ENCODE peak calls at places on chromosomes 7 and 10, in four cellular contexts. One of them, this sample, is unnamed.

GRCh38 chr7:142776206-142776844 is 5.6 kb downstream of the PRSS2 start:
- DNase-seq in K562: no peak
- DNase-seq in GM12878: no peak
- DNase-seq in H1: no peak
- DNase-seq in this sample: no peak

GRCh38 chr10:125028291-125028867 is 86.5 kb downstream of the ZRANB1 start:
- DNase-seq in H1: no peak
- DNase-seq in GM12878: no peak
- DNase-seq in K562: no peak
- DNase-seq in this sample: no peak

GRCh38 chr7:87212478-87212877 is 7.1 kb downstream of the TMEM243 start:
- DNase-seq in K562: no peak
- DNase-seq in H1: no peak
- DNase-seq in GM12878: no peak
- DNase-seq in this sample: no peak

GRCh38 chr10:90960355-90960814 is 39.5 kb upstream of the ANKRD1 start:
- DNase-seq in H1: no peak
- DNase-seq in K562: no peak
- DNase-seq in GM12878: peak
- DNase-seq in this sample: no peak

GRCh38 chr10:88672041-88672440 is 7.8 kb downstream of the LIPF start:
- DNase-seq in K562: no peak
- DNase-seq in H1: no peak
- DNase-seq in GM12878: no peak
- DNase-seq in this sample: no peak

GRCh38 chr10:57657164-57657765 is 610.4 kb downstream of the IPMK start:
- DNase-seq in H1: peak
- DNase-seq in GM12878: no peak
- DNase-seq in K562: peak
- DNase-seq in this sample: peak

GRCh38 chr10:43576062-43576461 is 1.6 kb upstream of the ZNF239 start:
- DNase-seq in GM12878: no peak
- DNase-seq in H1: no peak
- DNase-seq in K562: no peak
- DNase-seq in this sample: no peak

GRCh38 chr7:133641436-133641835 is 388.6 kb downstream of the EXOC4 start:
- DNase-seq in H1: no peak
- DNase-seq in GM12878: no peak
- DNase-seq in K562: no peak
- DNase-seq in this sample: no peak

GRCh38 chr7:106110885-106111670 is 1.0 kb downstream of the SYPL1 start:
- DNase-seq in GM12878: no peak
- DNase-seq in H1: no peak
- DNase-seq in K562: peak
- DNase-seq in this sample: no peak

GRCh38 chr10:88819290-88819689 is 16.8 kb downstream of the LIPM start:
- DNase-seq in GM12878: no peak
- DNase-seq in K562: no peak
- DNase-seq in H1: no peak
- DNase-seq in this sample: no peak

GRCh38 chr7:138538518-138538917 is 78.5 kb downstream of the TRIM24 start:
- DNase-seq in K562: no peak
- DNase-seq in H1: no peak
- DNase-seq in GM12878: no peak
- DNase-seq in this sample: no peak

GRCh38 chr10:50625663-50626062 is 1.9 kb upstream of the SGMS1 start:
- DNase-seq in GM12878: no peak
- DNase-seq in K562: peak
- DNase-seq in H1: no peak
- DNase-seq in this sample: no peak

GRCh38 chr7:91266931-91267557 is 2.8 kb downstream of the FZD1 start:
- DNase-seq in K562: no peak
- DNase-seq in GM12878: no peak
- DNase-seq in H1: no peak
- DNase-seq in this sample: no peak

GRCh38 chr10:129941199-129942018 is 22.7 kb downstream of the EBF3 start:
- DNase-seq in H1: no peak
- DNase-seq in K562: no peak
- DNase-seq in GM12878: no peak
- DNase-seq in this sample: no peak

GRCh38 chr7:44064791-44065430 is 456 bp downstream of the PGAM2 start:
- DNase-seq in K562: no peak
- DNase-seq in GM12878: no peak
- DNase-seq in H1: no peak
- DNase-seq in this sample: no peak

GRCh38 chr7:30514177-30514576 is 9.5 kb upstream of the GGCT start:
- DNase-seq in GM12878: no peak
- DNase-seq in K562: no peak
- DNase-seq in H1: no peak
- DNase-seq in this sample: no peak

GRCh38 chr10:68406111-68406814 is 814 bp downstream of the RUFY2 start:
- DNase-seq in H1: peak
- DNase-seq in K562: peak
- DNase-seq in GM12878: no peak
- DNase-seq in this sample: peak

GRCh38 chr7:112398534-112398933 is 51.7 kb upstream of the IFRD1 start:
- DNase-seq in K562: peak
- DNase-seq in H1: no peak
- DNase-seq in GM12878: no peak
- DNase-seq in this sample: no peak

GRCh38 chr10:88538038-88538437 is 45.1 kb downstream of the RNLS start:
- DNase-seq in K562: no peak
- DNase-seq in H1: no peak
- DNase-seq in GM12878: no peak
- DNase-seq in this sample: no peak

GRCh38 chr10:90125966-90126600 is 424.7 kb downstream of the KIF20B start:
- DNase-seq in H1: no peak
- DNase-seq in K562: no peak
- DNase-seq in GM12878: no peak
- DNase-seq in this sample: no peak

GRCh38 chr7:14751461-14751860 is 151.1 kb downstream of the DGKB start:
- DNase-seq in GM12878: no peak
- DNase-seq in H1: no peak
- DNase-seq in K562: no peak
- DNase-seq in this sample: no peak

GRCh38 chr10:62384447-62385081 is 10.4 kb downstream of the ZNF365 start:
- DNase-seq in H1: no peak
- DNase-seq in K562: no peak
- DNase-seq in GM12878: no peak
- DNase-seq in this sample: no peak

GRCh38 chr7:68725843-68726242 is 872.4 kb upstream of the AUTS2 start:
- DNase-seq in K562: peak
- DNase-seq in H1: no peak
- DNase-seq in GM12878: no peak
- DNase-seq in this sample: no peak

GRCh38 chr7:148793590-148793989 is 90.5 kb downstream of the EZH2 start:
- DNase-seq in H1: no peak
- DNase-seq in K562: no peak
- DNase-seq in GM12878: no peak
- DNase-seq in this sample: no peak

GRCh38 chr10:8100366-8100765 is 45.9 kb downstream of the GATA3 start:
- DNase-seq in H1: no peak
- DNase-seq in K562: no peak
- DNase-seq in GM12878: no peak
- DNase-seq in this sample: no peak

GRCh38 chr7:41584746-41585145 is 118.1 kb downstream of the INHBA start:
- DNase-seq in H1: no peak
- DNase-seq in K562: no peak
- DNase-seq in GM12878: no peak
- DNase-seq in this sample: no peak

GRCh38 chr7:83413425-83413824 is 235.5 kb downstream of the SEMA3E start:
- DNase-seq in GM12878: no peak
- DNase-seq in K562: no peak
- DNase-seq in H1: no peak
- DNase-seq in this sample: no peak

GRCh38 chr10:104090597-104090996 is 4.9 kb upstream of the COL17A1 start:
- DNase-seq in H1: no peak
- DNase-seq in K562: no peak
- DNase-seq in GM12878: no peak
- DNase-seq in this sample: no peak

GRCh38 chr10:75187961-75188426 is 22.6 kb upstream of the VDAC2 start:
- DNase-seq in GM12878: peak
- DNase-seq in K562: peak
- DNase-seq in H1: peak
- DNase-seq in this sample: peak

GRCh38 chr10:30231071-30231652 is 117.9 kb downstream of the MTPAP start:
- DNase-seq in K562: no peak
- DNase-seq in GM12878: no peak
- DNase-seq in H1: no peak
- DNase-seq in this sample: no peak

GRCh38 chr10:69243817-69244216 is 23.7 kb downstream of the HKDC1 start:
- DNase-seq in H1: no peak
- DNase-seq in GM12878: no peak
- DNase-seq in K562: no peak
- DNase-seq in this sample: no peak

GRCh38 chr7:8154290-8154689 is 107.7 kb downstream of the ICA1 start:
- DNase-seq in GM12878: no peak
- DNase-seq in H1: no peak
- DNase-seq in K562: no peak
- DNase-seq in this sample: no peak

GRCh38 chr7:26198781-26199169 is 1.8 kb downstream of the HNRNPA2B1 start:
- DNase-seq in GM12878: no peak
- DNase-seq in H1: no peak
- DNase-seq in K562: no peak
- DNase-seq in this sample: no peak
- TF ChIP-seq POLR2A in GM12878: no peak
- TF ChIP-seq POLR2A in H1: peak
- TF ChIP-seq POLR2A in K562: no peak
- TF ChIP-seq POLR2A in this sample: no peak

GRCh38 chr7:38428040-38428439 is 154.6 kb upstream of the TARP start:
- DNase-seq in H1: no peak
- DNase-seq in GM12878: no peak
- DNase-seq in K562: no peak
- DNase-seq in this sample: no peak
- TF ChIP-seq TAF1 in H1: no peak
- TF ChIP-seq TAF1 in GM12878: no peak
- TF ChIP-seq TAF1 in K562: no peak
- TF ChIP-seq TAF1 in this sample: no peak

DNA sequence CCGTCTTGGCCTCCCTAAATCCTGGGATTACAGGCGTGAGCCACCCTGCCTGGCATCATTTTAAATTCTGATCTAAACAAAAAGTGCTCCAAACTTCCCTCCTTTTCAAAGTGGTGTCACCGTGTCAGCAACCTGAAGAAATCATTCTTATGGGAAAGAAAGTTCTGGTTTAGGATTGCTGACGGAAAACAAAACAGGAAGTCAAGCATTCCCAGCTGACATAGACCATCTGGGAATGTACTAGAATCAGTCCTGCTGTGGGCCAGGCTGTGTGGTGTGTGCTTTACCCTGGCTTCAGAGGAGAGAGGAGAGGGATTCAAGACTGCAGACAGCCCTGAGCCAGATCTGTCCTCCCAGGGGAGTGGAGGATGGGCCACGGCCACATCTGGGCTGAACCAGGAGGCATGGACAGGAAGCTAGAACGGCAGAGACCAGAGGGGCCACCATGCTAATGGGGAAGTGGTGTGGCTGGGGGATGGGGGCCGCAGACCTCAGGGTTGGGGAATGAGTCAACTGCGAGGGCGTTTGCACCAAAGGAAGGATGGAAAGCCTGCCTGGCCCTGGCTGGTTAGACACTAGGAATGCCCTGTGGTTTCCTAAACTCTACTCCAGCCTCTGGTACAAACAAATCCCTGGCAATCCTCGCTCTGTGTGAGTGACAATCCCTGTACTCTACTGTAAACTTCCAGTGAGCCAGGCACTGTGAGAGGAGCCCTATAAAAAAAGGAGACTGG is 16.7 kb upstream of the CLIP2 start:
- DNase-seq in H1: no peak
- DNase-seq in K562: peak
- DNase-seq in GM12878: peak
- DNase-seq in this sample: peak
- TF ChIP-seq POLR2AphosphoS5 in H1: peak
- TF ChIP-seq POLR2AphosphoS5 in K562: peak
- TF ChIP-seq POLR2AphosphoS5 in GM12878: peak
- TF ChIP-seq POLR2AphosphoS5 in this sample: peak

DNA sequence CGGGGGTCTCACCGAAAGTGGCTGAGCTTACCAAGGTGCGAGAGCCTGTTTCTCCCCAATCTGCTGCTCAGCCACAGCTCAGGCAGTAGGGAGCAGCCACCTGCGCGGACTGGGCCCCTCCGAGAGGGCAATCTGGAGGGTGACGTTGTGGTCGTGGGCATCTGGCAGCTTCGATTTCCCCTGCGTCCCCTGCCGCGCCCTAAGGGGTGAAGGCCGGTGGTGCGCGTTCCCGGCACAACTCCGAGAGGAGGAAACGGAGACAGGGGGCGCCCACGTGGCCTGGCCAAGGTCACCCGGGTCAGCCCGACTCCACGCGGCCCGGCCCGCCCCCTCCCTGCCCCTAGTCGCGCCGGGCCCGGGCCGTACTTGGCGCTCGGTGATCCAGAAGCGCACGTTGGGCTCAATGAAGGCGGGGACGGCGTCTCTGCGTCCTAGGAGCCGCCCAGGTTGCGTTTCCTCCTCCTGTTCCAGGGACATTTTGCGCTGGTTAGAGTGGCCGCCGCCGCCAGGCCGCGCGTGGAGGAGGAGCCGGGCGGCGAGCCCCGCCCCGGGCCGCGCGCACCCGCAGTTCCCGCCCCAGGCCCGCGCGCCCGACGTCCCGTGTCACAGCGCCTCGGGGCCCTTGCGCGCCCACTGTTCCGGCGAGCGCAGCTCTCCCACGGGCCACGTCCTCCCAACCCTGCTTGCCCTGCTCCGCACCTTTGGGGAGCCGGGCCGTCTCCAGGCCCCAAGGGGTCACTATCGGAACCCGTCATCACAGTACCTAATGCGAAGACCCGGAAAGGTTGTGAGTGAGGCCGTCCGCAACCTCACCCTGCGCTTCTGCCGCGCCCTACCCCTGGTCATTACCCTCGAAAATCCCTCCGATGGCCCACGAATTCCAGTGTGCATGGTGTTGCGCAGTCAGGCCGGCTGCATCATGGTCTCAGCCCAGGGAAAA is at the start of gene SFXN4:
- DNase-seq in K562: peak
- DNase-seq in H1: peak
- DNase-seq in GM12878: peak
- DNase-seq in this sample: peak
- TF ChIP-seq POLR2A in K562: peak
- TF ChIP-seq POLR2A in H1: no peak
- TF ChIP-seq POLR2A in GM12878: peak
- TF ChIP-seq POLR2A in this sample: peak